ENCODE peak calls at places on chromosomes 2 and 18, in nine cellular contexts. One of them, this sample, is unnamed. For H3K4me1, the result is how much of the 10 kb centered on the place peaks cover.

GRCh38 chr18:35672897-35673296 is 91.4 kb downstream of the GALNT1 start:
- DNase-seq in thoracic aorta: no peak
- DNase-seq in breast epithelium: no peak
- DNase-seq in H1: no peak
- DNase-seq in ascending aorta: no peak
- DNase-seq in fibroblast of lung: peak
- DNase-seq in transverse colon: peak
- DNase-seq in adrenal gland: no peak
- DNase-seq in IMR-90: peak
- DNase-seq in this sample: no peak

GRCh38 chr2:96949701-96950350 is 36.6 kb downstream of the FAM178B start:
- DNase-seq in breast epithelium: no peak
- DNase-seq in H1: no peak
- DNase-seq in IMR-90: no peak
- DNase-seq in fibroblast of lung: no peak
- DNase-seq in adrenal gland: no peak
- DNase-seq in ascending aorta: no peak
- DNase-seq in thoracic aorta: no peak
- DNase-seq in transverse colon: no peak
- DNase-seq in this sample: no peak

GRCh38 chr18:48791636-48792105 is 159.1 kb downstream of the SMAD7 start:
- DNase-seq in transverse colon: no peak
- DNase-seq in IMR-90: no peak
- DNase-seq in fibroblast of lung: no peak
- DNase-seq in ascending aorta: no peak
- DNase-seq in breast epithelium: no peak
- DNase-seq in adrenal gland: no peak
- DNase-seq in H1: no peak
- DNase-seq in thoracic aorta: no peak
- DNase-seq in this sample: no peak

GRCh38 chr2:42028571-42029148 is 19.2 kb upstream of the PKDCC start:
- DNase-seq in adrenal gland: peak
- DNase-seq in fibroblast of lung: peak
- DNase-seq in transverse colon: no peak
- DNase-seq in ascending aorta: no peak
- DNase-seq in thoracic aorta: no peak
- DNase-seq in breast epithelium: no peak
- DNase-seq in IMR-90: no peak
- DNase-seq in H1: no peak
- DNase-seq in this sample: no peak

GRCh38 chr2:33240178-33240577 is 236.3 kb upstream of the RASGRP3 start:
- DNase-seq in ascending aorta: no peak
- DNase-seq in H1: no peak
- DNase-seq in breast epithelium: no peak
- DNase-seq in thoracic aorta: no peak
- DNase-seq in transverse colon: no peak
- DNase-seq in fibroblast of lung: peak
- DNase-seq in IMR-90: peak
- DNase-seq in adrenal gland: no peak
- DNase-seq in this sample: no peak

GRCh38 chr2:124034265-124034664 is 9.2 kb downstream of the CNTNAP5 start:
- DNase-seq in ascending aorta: no peak
- DNase-seq in IMR-90: no peak
- DNase-seq in thoracic aorta: no peak
- DNase-seq in fibroblast of lung: no peak
- DNase-seq in H1: no peak
- DNase-seq in transverse colon: no peak
- DNase-seq in breast epithelium: no peak
- DNase-seq in adrenal gland: no peak
- DNase-seq in this sample: no peak

GRCh38 chr2:567865-568638 is 109.2 kb downstream of the TMEM18 start:
- DNase-seq in thoracic aorta: no peak
- DNase-seq in adrenal gland: no peak
- DNase-seq in H1: no peak
- DNase-seq in breast epithelium: peak
- DNase-seq in fibroblast of lung: no peak
- DNase-seq in ascending aorta: no peak
- DNase-seq in IMR-90: no peak
- DNase-seq in transverse colon: no peak
- DNase-seq in this sample: no peak

GRCh38 chr18:47050468-47050867 is 15.0 kb upstream of the ELOA2 start:
- DNase-seq in transverse colon: no peak
- DNase-seq in IMR-90: peak
- DNase-seq in ascending aorta: no peak
- DNase-seq in thoracic aorta: no peak
- DNase-seq in fibroblast of lung: peak
- DNase-seq in adrenal gland: peak
- DNase-seq in breast epithelium: no peak
- DNase-seq in H1: no peak
- DNase-seq in this sample: no peak

GRCh38 chr2:68824831-68825230 is 46.4 kb downstream of the BMP10 start:
- DNase-seq in breast epithelium: no peak
- DNase-seq in IMR-90: peak
- DNase-seq in H1: no peak
- DNase-seq in transverse colon: no peak
- DNase-seq in fibroblast of lung: peak
- DNase-seq in ascending aorta: no peak
- DNase-seq in adrenal gland: no peak
- DNase-seq in thoracic aorta: no peak
- DNase-seq in this sample: no peak

GRCh38 chr2:19674051-19675002 is 227.5 kb downstream of the TTC32 start:
- DNase-seq in adrenal gland: no peak
- DNase-seq in fibroblast of lung: no peak
- DNase-seq in ascending aorta: no peak
- DNase-seq in breast epithelium: no peak
- DNase-seq in transverse colon: no peak
- DNase-seq in H1: no peak
- DNase-seq in IMR-90: no peak
- DNase-seq in thoracic aorta: no peak
- DNase-seq in this sample: no peak

GRCh38 chr18:7452331-7452730 is 114.8 kb upstream of the PTPRM start:
- DNase-seq in ascending aorta: no peak
- DNase-seq in transverse colon: no peak
- DNase-seq in H1: peak
- DNase-seq in IMR-90: peak
- DNase-seq in adrenal gland: no peak
- DNase-seq in fibroblast of lung: no peak
- DNase-seq in thoracic aorta: no peak
- DNase-seq in breast epithelium: no peak
- DNase-seq in this sample: no peak

GRCh38 chr2:96409543-96410184 is 74.1 kb downstream of the NCAPH start:
- DNase-seq in transverse colon: no peak
- DNase-seq in breast epithelium: no peak
- DNase-seq in thoracic aorta: no peak
- DNase-seq in adrenal gland: no peak
- DNase-seq in H1: no peak
- DNase-seq in ascending aorta: no peak
- DNase-seq in fibroblast of lung: peak
- DNase-seq in IMR-90: no peak
- DNase-seq in this sample: no peak

GRCh38 chr2:136394136-136395060 is 276.4 kb upstream of the CXCR4 start:
- DNase-seq in transverse colon: no peak
- DNase-seq in adrenal gland: peak
- DNase-seq in breast epithelium: no peak
- DNase-seq in IMR-90: no peak
- DNase-seq in thoracic aorta: no peak
- DNase-seq in H1: no peak
- DNase-seq in fibroblast of lung: no peak
- DNase-seq in ascending aorta: no peak
- DNase-seq in this sample: no peak

GRCh38 chr2:1259746-1260145 is 153.5 kb upstream of the TPO start:
- DNase-seq in transverse colon: no peak
- DNase-seq in IMR-90: no peak
- DNase-seq in ascending aorta: no peak
- DNase-seq in adrenal gland: no peak
- DNase-seq in thoracic aorta: no peak
- DNase-seq in breast epithelium: no peak
- DNase-seq in fibroblast of lung: no peak
- DNase-seq in H1: no peak
- DNase-seq in this sample: no peak

GRCh38 chr2:11998626-11999378 is 252.4 kb downstream of the LPIN1 start:
- DNase-seq in breast epithelium: no peak
- DNase-seq in transverse colon: no peak
- DNase-seq in IMR-90: peak
- DNase-seq in H1: no peak
- DNase-seq in adrenal gland: no peak
- DNase-seq in thoracic aorta: no peak
- DNase-seq in fibroblast of lung: peak
- DNase-seq in ascending aorta: no peak
- DNase-seq in this sample: no peak

DNA sequence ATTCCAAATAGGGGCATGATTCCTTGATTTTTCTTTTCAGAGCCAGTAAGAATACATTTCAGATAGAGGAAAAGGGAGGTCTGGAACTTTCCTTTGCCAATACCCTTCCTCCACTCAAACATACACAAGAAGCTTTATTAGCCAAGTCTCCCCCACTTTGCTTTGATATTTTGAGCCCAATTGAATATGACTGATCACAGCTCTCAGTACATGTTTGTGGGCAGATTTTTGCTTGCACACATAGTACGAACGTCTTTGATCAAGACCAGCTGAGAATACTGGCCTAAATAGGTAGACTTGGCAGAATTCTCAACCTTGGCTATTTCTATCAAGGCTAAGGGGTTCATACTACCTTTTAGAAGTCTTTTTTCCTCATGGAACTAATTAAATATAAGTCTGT is 148.8 kb upstream of the PGAP1 start:
- DNase-seq in transverse colon: no peak
- DNase-seq in adrenal gland: no peak
- DNase-seq in breast epithelium: no peak
- DNase-seq in thoracic aorta: no peak
- DNase-seq in fibroblast of lung: peak
- DNase-seq in IMR-90: no peak
- DNase-seq in H1: no peak
- DNase-seq in ascending aorta: no peak
- DNase-seq in this sample: no peak
- H3K4me1 ChIP-seq in transverse colon: under half
- H3K4me1 ChIP-seq in adrenal gland: under half
- H3K4me1 ChIP-seq in breast epithelium: under half
- H3K4me1 ChIP-seq in thoracic aorta: under half
- H3K4me1 ChIP-seq in fibroblast of lung: under half
- H3K4me1 ChIP-seq in IMR-90: under half
- H3K4me1 ChIP-seq in H1: under half
- H3K4me1 ChIP-seq in ascending aorta: under half
- H3K4me1 ChIP-seq in this sample: under half

GRCh38 chr2:120253021-120253882 is 600 bp downstream of the RALB start:
- DNase-seq in H1: peak
- DNase-seq in ascending aorta: peak
- DNase-seq in IMR-90: peak
- DNase-seq in breast epithelium: peak
- DNase-seq in fibroblast of lung: peak
- DNase-seq in thoracic aorta: peak
- DNase-seq in transverse colon: peak
- DNase-seq in adrenal gland: peak
- DNase-seq in this sample: peak
- TF ChIP-seq CTCF in H1: peak
- TF ChIP-seq CTCF in ascending aorta: peak
- TF ChIP-seq CTCF in IMR-90: peak
- TF ChIP-seq CTCF in breast epithelium: peak
- TF ChIP-seq CTCF in fibroblast of lung: peak
- TF ChIP-seq CTCF in thoracic aorta: peak
- TF ChIP-seq CTCF in transverse colon: peak
- TF ChIP-seq CTCF in adrenal gland: peak
- TF ChIP-seq CTCF in this sample: peak

DNA sequence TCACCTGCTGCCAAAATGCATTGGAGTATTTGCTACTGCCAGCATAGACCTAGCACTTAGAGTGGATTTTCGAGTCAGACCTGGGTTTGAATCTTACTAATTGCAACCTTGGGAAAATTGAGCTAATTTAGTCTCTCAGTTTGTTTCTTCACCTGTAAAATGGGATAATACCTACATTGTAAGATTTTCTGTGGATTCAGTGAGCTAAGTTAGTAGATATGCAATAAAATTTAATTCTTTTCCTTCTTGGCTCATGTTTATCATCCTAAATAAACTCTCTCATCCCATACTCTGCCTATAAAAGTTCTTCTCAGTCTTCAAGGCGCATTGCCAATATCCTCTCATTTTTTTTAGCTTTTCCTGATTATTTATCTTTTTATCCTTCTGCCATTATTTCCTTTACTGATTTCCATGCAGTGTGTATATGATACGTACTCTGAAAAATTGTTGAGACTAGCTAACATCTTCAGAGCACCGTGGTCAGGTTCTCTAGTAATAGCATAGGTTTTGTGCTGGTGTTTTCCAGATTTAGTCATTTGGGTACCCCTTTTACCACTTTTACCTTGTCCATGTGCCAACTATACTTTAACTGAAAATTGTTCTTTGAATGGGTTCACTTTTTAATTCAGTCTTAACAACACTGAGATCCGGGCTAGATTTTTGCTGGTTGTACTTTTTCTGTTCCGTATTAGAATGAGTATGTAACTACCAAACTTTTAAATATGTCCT is 7.3 kb downstream of the CEP192 start:
- DNase-seq in breast epithelium: no peak
- DNase-seq in IMR-90: no peak
- DNase-seq in thoracic aorta: no peak
- DNase-seq in fibroblast of lung: no peak
- DNase-seq in adrenal gland: no peak
- DNase-seq in ascending aorta: no peak
- DNase-seq in transverse colon: no peak
- DNase-seq in H1: no peak
- DNase-seq in this sample: no peak
- H3K4me3 ChIP-seq in breast epithelium: no peak
- H3K4me3 ChIP-seq in IMR-90: no peak
- H3K4me3 ChIP-seq in thoracic aorta: no peak
- H3K4me3 ChIP-seq in fibroblast of lung: no peak
- H3K4me3 ChIP-seq in adrenal gland: no peak
- H3K4me3 ChIP-seq in ascending aorta: no peak
- H3K4me3 ChIP-seq in transverse colon: no peak
- H3K4me3 ChIP-seq in H1: no peak
- H3K4me3 ChIP-seq in this sample: no peak

DNA sequence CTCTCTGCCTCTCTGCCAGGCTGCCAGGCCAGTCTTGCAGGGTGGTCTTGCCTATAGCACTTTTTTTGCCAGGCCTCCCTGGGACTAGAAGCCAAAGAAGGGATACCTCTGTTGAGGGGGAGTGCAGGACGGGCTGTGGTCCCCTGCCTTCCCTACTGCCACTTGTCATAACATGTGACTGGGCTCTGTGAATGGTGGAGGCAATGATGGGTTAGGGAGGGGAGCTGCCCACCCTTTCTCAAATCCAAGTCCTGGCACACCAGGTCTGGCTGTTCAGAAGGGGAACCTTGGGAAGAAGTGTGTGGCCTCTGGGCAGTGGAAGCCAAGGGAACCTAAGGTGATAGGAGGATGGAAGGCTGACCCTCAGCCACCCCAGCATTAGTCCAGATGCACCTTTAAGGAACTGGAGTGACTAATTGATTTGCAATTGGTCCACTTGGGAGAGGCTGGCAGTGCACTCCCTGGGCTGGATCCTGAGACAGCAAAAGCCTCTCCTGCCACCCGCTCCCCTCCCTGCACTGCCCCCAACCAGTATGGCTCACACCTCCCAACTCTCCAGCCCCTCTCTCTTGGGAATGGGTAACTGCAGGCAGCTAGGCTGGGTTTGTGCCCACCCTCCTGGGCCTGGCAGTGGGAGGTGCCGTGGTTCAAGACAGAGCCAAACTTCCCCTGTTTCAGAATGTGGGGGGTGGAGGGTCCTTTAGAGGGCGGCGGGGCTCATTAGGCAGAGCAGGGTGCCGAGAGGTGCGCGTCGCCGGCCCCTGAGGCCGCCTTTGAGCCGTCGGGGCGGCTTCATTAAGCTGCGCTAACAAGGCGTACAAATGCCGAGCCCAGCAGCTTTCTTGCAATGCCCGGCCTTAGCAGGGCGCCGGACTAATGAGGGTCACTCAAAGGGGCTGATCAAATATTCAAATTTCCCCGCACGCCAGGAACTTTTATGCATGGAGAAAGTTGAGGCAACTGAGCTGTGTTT is 4.5 kb upstream of the SIX3 start:
- DNase-seq in transverse colon: no peak
- DNase-seq in ascending aorta: no peak
- DNase-seq in adrenal gland: no peak
- DNase-seq in thoracic aorta: no peak
- DNase-seq in H1: peak
- DNase-seq in IMR-90: no peak
- DNase-seq in breast epithelium: no peak
- DNase-seq in fibroblast of lung: no peak
- DNase-seq in this sample: no peak
- H3K4me1 ChIP-seq in transverse colon: under half
- H3K4me1 ChIP-seq in ascending aorta: under half
- H3K4me1 ChIP-seq in adrenal gland: under half
- H3K4me1 ChIP-seq in thoracic aorta: half or more
- H3K4me1 ChIP-seq in H1: half or more
- H3K4me1 ChIP-seq in IMR-90: under half
- H3K4me1 ChIP-seq in breast epithelium: under half
- H3K4me1 ChIP-seq in fibroblast of lung: under half
- H3K4me1 ChIP-seq in this sample: half or more

This sample was measured in esophagus squamous epithelium.